ENCODE peak calls at places on chromosomes 6 and 20, in six cellular contexts. W, T, U, X, N and G are unnamed samples.

GRCh38 chr6:14540276-14540675 is 422.7 kb downstream of the CD83 start:
- DNase-seq in U (no peak), N (no peak), W (no peak), T (no peak), X (no peak), G (no peak)

GRCh38 chr20:45629496-45630100 is at the start of gene WFDC10A:
- DNase-seq in N (peak; percentile 62), W (no peak), X (no peak), U (no peak), T (peak; percentile 49), G (peak; percentile 21)

GRCh38 chr6:109660526-109660925 is 30.5 kb downstream of the AK9 start:
- DNase-seq in W (no peak), N (no peak), X (no peak), T (no peak), U (no peak), G (no peak)

GRCh38 chr20:47466193-47466592 is 35.5 kb upstream of the NCOA3 start:
- DNase-seq in X (no peak), W (no peak), T (no peak), U (no peak), N (no peak), G (no peak)

GRCh38 chr6:143536461-143536865 is 24.9 kb upstream of the FUCA2 start:
- DNase-seq in U (peak; percentile 30), W (peak; percentile 33), X (peak; percentile 21), T (peak; percentile 34), N (no peak), G (peak; percentile 33)

GRCh38 chr6:149056777-149057463 is 260.6 kb upstream of the TAB2 start:
- DNase-seq in T (no peak), X (no peak), U (no peak), N (no peak), W (no peak), G (no peak)

GRCh38 chr6:52566853-52567279 is 10.0 kb downstream of the TRAM2 start:
- DNase-seq in X (no peak), T (no peak), U (no peak), N (no peak), W (no peak), G (no peak)

GRCh38 chr20:61980647-61981583 is 84.8 kb downstream of the TAF4 start:
- DNase-seq in U (no peak), W (no peak), X (no peak), T (peak; percentile 74), N (no peak), G (no peak)

GRCh38 chr20:19964289-19965263 is 52.6 kb upstream of the NAA20 start:
- DNase-seq in X (no peak), W (no peak), N (no peak), T (peak; percentile 72), U (no peak), G (no peak)

GRCh38 chr6:35161265-35161664 is 20.1 kb upstream of the TCP11 start:
- DNase-seq in X (no peak), N (no peak), W (no peak), T (no peak), U (no peak), G (no peak)

GRCh38 chr6:118215269-118215668 is 308.2 kb downstream of the SLC35F1 start:
- DNase-seq in T (no peak), U (no peak), N (no peak), W (no peak), X (no peak), G (no peak)

GRCh38 chr6:36501686-36502085 is 45.6 kb downstream of the STK38 start:
- DNase-seq in X (no peak), U (no peak), T (no peak), W (no peak), N (no peak), G (no peak)

GRCh38 chr20:11676618-11677289 is 240.9 kb upstream of the BTBD3 start:
- DNase-seq in N (peak; percentile 23), U (no peak), X (peak; percentile 31), T (peak; percentile 43), W (no peak), G (peak; percentile 49)

GRCh38 chr20:34581341-34582189 is 23.0 kb downstream of the MAP1LC3A start:
- DNase-seq in W (no peak), T (peak; percentile 12), U (no peak), N (no peak), X (no peak), G (no peak)